ENCODE peak calls at places on chromosome 7, in eight cellular contexts. H, Z, N, V, L, F, A and Q are unnamed samples. For H3K36me3 and H3K27me3, the result is how much of the 10 kb centered on the place peaks cover.

GRCh38 chr7:74280985-74281384 is 8.2 kb upstream of the CLIP2 start:
- DNase-seq in L (no peak), H (no peak), F (no peak), N (no peak), V (no peak), A (no peak), Z (no peak), Q (no peak)

GRCh38 chr7:137609500-137609899 is 237.3 kb downstream of the DGKI start:
- DNase-seq in V (no peak), L (no peak), N (no peak), H (no peak), Z (peak), A (no peak), F (no peak), Q (no peak)

GRCh38 chr7:147833549-147833948 is 757.0 kb upstream of the C7orf33 start:
- DNase-seq in N (no peak), V (no peak), Z (no peak), A (peak), F (no peak), H (no peak), L (no peak), Q (peak)

GRCh38 chr7:825386-825785 is 6.9 kb upstream of the SUN1 start:
- DNase-seq in A (no peak), L (no peak), V (no peak), H (no peak), F (no peak), Z (no peak), N (no peak), Q (no peak)

GRCh38 chr7:92750440-92750839 is 85.9 kb downstream of the CDK6 start:
- DNase-seq in L (no peak), Z (no peak), N (no peak), F (no peak), V (no peak), H (no peak), A (no peak), Q (no peak)

GRCh38 chr7:142799483-142799882 is 28.7 kb downstream of the PRSS2 start:
- DNase-seq in F (peak), H (no peak), A (no peak), Z (no peak), N (no peak), L (no peak), V (no peak), Q (no peak)

GRCh38 chr7:149125189-149125863 is 798 bp downstream of the ZNF425 start:
- DNase-seq in Z (no peak), F (no peak), N (no peak), H (no peak), V (no peak), L (peak), A (peak), Q (peak)

GRCh38 chr7:3695602-3696001 is 394.6 kb downstream of the SDK1 start:
- DNase-seq in L (no peak), N (peak), F (no peak), H (no peak), Z (peak), V (no peak), A (no peak), Q (no peak)

GRCh38 chr7:77838929-77839491 is 40.4 kb downstream of the PHTF2 start:
- DNase-seq in H (no peak), L (no peak), F (no peak), V (no peak), A (peak), Z (no peak), N (no peak), Q (peak)

GRCh38 chr7:46525876-46526275 is 604.8 kb upstream of the IGFBP3 start:
- DNase-seq in F (no peak), V (no peak), Z (peak), A (no peak), N (peak), L (no peak), H (no peak), Q (no peak)

GRCh38 chr7:96310106-96310505 is 11.8 kb downstream of the SLC25A13 start:
- DNase-seq in Z (peak), F (no peak), N (no peak), V (no peak), A (no peak), L (no peak), H (no peak), Q (no peak)

GRCh38 chr7:8155836-8156235 is 106.1 kb downstream of the ICA1 start:
- DNase-seq in L (no peak), H (no peak), V (no peak), N (no peak), Z (no peak), F (no peak), A (no peak), Q (no peak)

GRCh38 chr7:50206521-50207250 is 97.8 kb upstream of the IKZF1 start:
- DNase-seq in Z (no peak), H (no peak), F (no peak), N (no peak), A (no peak), V (no peak), L (no peak), Q (no peak)

GRCh38 chr7:1181591-1181990 is 21.6 kb upstream of the ZFAND2A start:
- DNase-seq in A (no peak), Z (no peak), L (no peak), V (no peak), N (no peak), F (no peak), H (no peak), Q (peak)

GRCh38 chr7:95569720-95570119 is 26.6 kb downstream of the PDK4 start:
- DNase-seq in L (no peak), V (no peak), F (no peak), Z (no peak), A (no peak), H (no peak), N (no peak), Q (no peak)

GRCh38 chr7:22607180-22607579 is 107.2 kb upstream of the STEAP1B start:
- DNase-seq in V (no peak), H (no peak), A (no peak), L (no peak), F (peak), Z (no peak), N (peak), Q (no peak)

GRCh38 chr7:2688409-2689342 is 674 bp downstream of the AMZ1 start:
- DNase-seq in F (no peak), Z (peak), V (no peak), N (no peak), L (no peak), H (no peak), A (no peak), Q (peak)

GRCh38 chr7:104960741-104961479 is 53.1 kb upstream of the KMT2E start:
- DNase-seq in Z (peak), L (no peak), A (no peak), H (peak), F (no peak), V (no peak), N (peak), Q (no peak)

GRCh38 chr7:123867220-123867619 is 22.3 kb downstream of the HYAL4 start:
- DNase-seq in H (no peak), N (peak), L (no peak), A (no peak), F (no peak), Z (peak), V (no peak), Q (no peak)

GRCh38 chr7:14761506-14762296 is 140.8 kb downstream of the DGKB start:
- DNase-seq in Z (peak), A (no peak), F (no peak), V (no peak), H (peak), L (no peak), N (peak), Q (no peak)

GRCh38 chr7:1591396-1591795 is 21.6 kb upstream of the PSMG3 start:
- DNase-seq in V (no peak), Z (no peak), A (no peak), L (no peak), F (no peak), N (no peak), H (no peak), Q (no peak)

GRCh38 chr7:40836218-40836617 is 701.4 kb downstream of the SUGCT start:
- DNase-seq in V (no peak), A (no peak), Z (no peak), N (peak), H (no peak), F (no peak), L (no peak), Q (no peak)

GRCh38 chr7:104045183-104045582 is 55.7 kb upstream of the RELN start:
- DNase-seq in N (peak), L (no peak), F (no peak), H (no peak), V (no peak), Z (peak), A (no peak), Q (no peak)

GRCh38 chr7:143334244-143334643 is 18.3 kb downstream of the CLCN1 start:
- DNase-seq in V (no peak), L (no peak), Z (no peak), N (peak), H (no peak), A (no peak), F (no peak), Q (no peak)

GRCh38 chr7:39504963-39505362 is 61.2 kb upstream of the YAE1 start:
- DNase-seq in L (no peak), N (peak), F (no peak), V (no peak), A (no peak), H (no peak), Z (peak), Q (no peak)

GRCh38 chr7:87310790-87311419 is 34.6 kb upstream of the CROT start:
- DNase-seq in N (no peak), F (no peak), Z (no peak), H (no peak), V (no peak), A (no peak), L (no peak), Q (no peak)

GRCh38 chr7:36735172-36735571 is 10.9 kb upstream of the AOAH start:
- DNase-seq in F (no peak), Z (peak), A (no peak), N (no peak), V (no peak), H (no peak), L (no peak), Q (no peak)

GRCh38 chr7:158811461-158811860 is 17.8 kb downstream of the ESYT2 start:
- DNase-seq in F (no peak), H (no peak), A (no peak), L (peak), V (no peak), N (peak), Z (peak), Q (no peak)

GRCh38 chr7:80900583-80901576 is 18.0 kb downstream of the SEMA3C start:
- DNase-seq in A (no peak), V (no peak), N (peak), F (no peak), L (no peak), H (no peak), Z (peak), Q (no peak)
- H3K36me3 ChIP-seq in A (under half), V (under half), N (under half), F (under half), L (under half), H (under half), Z (under half), Q (under half)

GRCh38 chr7:64902806-64903721 is at the start of gene ZNF273:
- DNase-seq in Z (peak), N (peak), L (peak), F (peak), H (peak), V (peak), A (peak), Q (peak)

GRCh38 chr7:64905133-64905532 is 2.1 kb downstream of the ZNF273 start:
- DNase-seq in Z (no peak), A (no peak), L (no peak), F (no peak), H (no peak), V (no peak), N (no peak), Q (no peak)

GRCh38 chr7:64905547-64905946 is 2.5 kb downstream of the ZNF273 start:
- DNase-seq in V (no peak), L (no peak), A (no peak), N (no peak), Z (no peak), F (no peak), H (no peak), Q (no peak)

GRCh38 chr7:64907641-64908326 is 4.7 kb downstream of the ZNF273 start:
- DNase-seq in N (no peak), A (no peak), Z (peak), V (no peak), L (no peak), H (no peak), F (no peak), Q (no peak)

DNA sequence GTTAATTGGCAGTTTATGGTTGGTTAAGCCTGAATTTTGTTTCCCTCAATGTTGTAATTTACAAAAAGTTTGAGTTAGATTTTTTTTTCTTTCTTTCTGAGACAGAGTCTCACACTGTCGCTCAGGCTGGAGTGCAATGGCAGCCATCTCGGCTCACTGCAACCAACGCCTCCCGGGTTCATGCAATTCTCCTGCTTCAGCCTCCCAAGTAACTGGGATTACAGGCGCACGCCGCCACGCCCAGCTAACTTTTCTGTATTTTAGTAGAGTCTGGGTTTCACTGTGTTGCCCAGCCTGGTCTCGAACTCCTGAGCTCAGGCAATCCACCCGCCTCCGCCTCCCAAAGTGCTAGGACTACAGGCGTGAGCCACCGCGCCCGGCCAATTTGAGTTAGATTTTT is 935 bp downstream of the ZNF273 start:
- DNase-seq in Z (no peak), F (no peak), H (no peak), L (no peak), A (no peak), V (no peak), N (no peak), Q (no peak)
- H3K4me3 ChIP-seq in Z (peak), F (peak), H (peak), L (no peak), A (peak), V (no peak), N (peak), Q (peak)

GRCh38 chr7:150978136-150978789 is at the start of gene KCNH2:
- DNase-seq in V (peak), H (no peak), N (no peak), L (no peak), A (peak), Z (no peak), F (no peak), Q (peak)

GRCh38 chr7:150979706-150980390 is 1.7 kb upstream of the KCNH2 start:
- DNase-seq in H (no peak), N (no peak), Z (no peak), L (no peak), V (no peak), A (no peak), F (no peak), Q (no peak)

GRCh38 chr7:150976529-150977381 is 1.4 kb downstream of the KCNH2 start:
- DNase-seq in H (no peak), F (no peak), A (peak), L (no peak), N (no peak), Z (no peak), V (no peak), Q (peak)

GRCh38 chr7:150975536-150976285 is 2.4 kb downstream of the KCNH2 start:
- DNase-seq in N (no peak), A (no peak), Z (no peak), F (no peak), H (no peak), V (no peak), L (no peak), Q (no peak)

GRCh38 chr7:150977382-150978135 is 562 bp downstream of the KCNH2 start:
- DNase-seq in Z (no peak), L (no peak), H (no peak), N (no peak), F (no peak), A (peak), V (no peak), Q (peak)
- H3K27me3 ChIP-seq in Z (under half), L (under half), H (under half), N (under half), F (half or more), A (half or more), V (under half), Q (half or more)

DNA sequence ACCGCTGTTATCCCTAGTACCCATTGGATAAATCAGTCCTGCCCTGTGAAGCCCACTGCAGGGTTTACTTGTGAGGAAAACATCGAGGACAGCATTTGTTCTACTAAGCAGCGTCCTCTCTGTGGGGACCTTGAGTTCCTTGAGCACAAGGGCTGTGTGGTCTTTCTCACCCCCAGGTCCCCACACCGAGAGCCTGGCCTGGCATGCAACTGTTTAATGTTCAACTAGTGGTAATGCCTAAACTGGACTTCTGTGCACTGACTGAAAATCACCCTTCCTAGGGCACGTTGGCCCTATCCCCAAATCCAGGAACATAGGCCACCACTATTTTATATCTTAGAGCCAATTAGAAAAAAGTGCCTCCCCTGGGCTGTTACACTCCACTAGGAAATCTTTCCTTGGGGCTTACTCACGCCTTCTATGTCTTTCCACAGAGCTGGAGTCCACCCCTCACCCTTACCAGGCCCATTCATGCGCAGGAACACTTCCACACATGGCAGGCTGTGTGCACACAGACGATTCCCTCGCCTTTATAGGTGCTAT is 1.7 kb upstream of the TMEM213 start:
- DNase-seq in H (no peak), F (peak), N (no peak), Z (no peak), V (no peak), L (no peak), A (no peak), Q (no peak)
- H3K36me3 ChIP-seq in H (under half), F (under half), N (under half), Z (under half), V (under half), L (under half), A (under half), Q (under half)

DNA sequence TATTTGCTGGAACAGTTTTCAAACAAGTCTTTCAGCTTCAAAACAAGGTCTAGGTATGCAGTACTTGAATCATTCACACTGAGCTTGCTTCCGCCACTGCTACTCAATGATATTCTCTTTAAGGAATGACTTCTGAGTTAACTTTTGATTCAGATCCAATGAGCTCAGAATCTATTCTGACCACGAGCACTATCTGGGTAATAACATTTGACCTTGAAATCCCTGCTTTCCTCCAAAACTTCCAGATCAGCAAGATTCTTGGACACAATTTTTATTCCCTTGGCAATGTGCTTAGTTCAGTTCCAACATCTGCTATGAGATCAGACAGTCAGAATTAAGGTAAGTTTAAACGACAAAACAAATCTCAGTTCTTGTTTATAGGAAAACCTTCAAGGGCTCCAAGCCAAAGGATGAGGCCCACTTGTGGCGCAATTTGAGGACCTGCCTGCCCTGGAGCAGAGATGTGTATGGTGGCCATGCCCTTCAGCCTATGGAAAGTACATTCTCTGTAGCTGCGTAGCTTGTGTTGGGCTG is 87.2 kb downstream of the RNF216 start:
- DNase-seq in L (no peak), N (peak), V (no peak), H (no peak), A (no peak), F (no peak), Z (peak), Q (no peak)
- H3K4me3 ChIP-seq in L (no peak), N (no peak), V (peak), H (no peak), A (no peak), F (no peak), Z (no peak), Q (no peak)

GRCh38 chr7:24755096-24755495 is 2.2 kb downstream of the GSDME start:
- DNase-seq in Z (no peak), N (peak), A (no peak), V (no peak), F (no peak), H (no peak), L (no peak), Q (no peak)

GRCh38 chr7:24756545-24756988 is 697 bp downstream of the GSDME start:
- DNase-seq in F (peak), N (no peak), A (no peak), H (no peak), V (peak), L (no peak), Z (no peak), Q (no peak)

GRCh38 chr7:24755541-24756416 is 1.5 kb downstream of the GSDME start:
- DNase-seq in F (no peak), V (no peak), Z (no peak), L (no peak), N (peak), A (no peak), H (no peak), Q (no peak)

GRCh38 chr7:24756989-24757798 is at the start of gene GSDME:
- DNase-seq in A (peak), H (peak), Z (peak), N (peak), F (peak), V (peak), L (no peak), Q (peak)

DNA sequence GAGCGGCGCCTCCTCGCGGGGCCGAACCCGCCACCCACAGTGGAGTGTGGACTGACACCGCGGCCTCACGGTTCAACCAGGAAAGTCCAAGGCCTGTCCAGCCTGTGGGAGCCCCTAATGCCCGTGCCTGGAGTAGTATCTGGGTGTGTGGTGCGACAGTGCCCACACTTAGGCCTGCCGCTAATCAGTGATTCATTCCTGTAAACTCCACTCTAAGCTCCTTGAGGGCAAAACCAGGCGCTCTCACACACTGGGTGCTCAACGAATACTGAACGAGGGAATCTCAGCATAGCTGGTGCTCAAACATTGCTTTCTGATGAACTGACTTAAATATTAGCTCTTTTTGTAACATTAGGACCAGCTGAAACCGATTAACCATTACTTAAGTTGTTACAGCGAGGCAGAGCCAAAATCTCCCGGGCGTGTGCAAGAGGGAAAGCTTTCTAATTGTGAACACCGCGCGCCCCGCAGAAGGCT is 573 bp upstream of the GSDME start:
- DNase-seq in F (no peak), L (no peak), A (peak), V (peak), Z (peak), N (peak), H (no peak), Q (peak)
- H3K27me3 ChIP-seq in F (under half), L (under half), A (under half), V (under half), Z (under half), N (under half), H (under half), Q (under half)

DNA sequence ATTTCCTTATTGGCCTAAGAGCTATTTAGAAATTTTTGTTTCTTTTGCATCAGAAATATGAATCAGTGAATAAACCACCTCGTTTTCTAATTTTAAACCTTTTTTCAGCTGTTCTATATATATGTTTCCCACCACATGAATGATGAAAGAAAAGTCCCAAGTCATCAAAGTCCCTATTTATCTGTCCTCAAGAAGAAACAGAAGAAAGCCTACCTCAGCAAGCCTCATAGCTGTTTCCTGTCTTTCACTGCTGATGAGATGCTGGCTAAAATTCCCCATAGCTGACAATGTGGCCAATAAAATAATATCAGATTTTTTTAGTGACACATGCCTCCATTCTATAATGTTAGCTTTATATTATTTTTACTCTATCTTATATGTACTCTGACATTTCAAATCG is 54.2 kb downstream of the SEC61G start:
- DNase-seq in Z (no peak), L (no peak), A (no peak), F (no peak), H (no peak), N (no peak), V (no peak), Q (no peak)
- H3K36me3 ChIP-seq in Z (under half), L (under half), A (under half), F (under half), H (under half), N (under half), V (under half), Q (under half)